ENCODE peak calls at places on chromosomes 5 and 9, in nine cellular contexts. H is globus pallidus; F is bronchial epithelial cell; Q is HS-5; X is Panc1; J is EL; L is activated CD8-positive, alpha-beta T cell treated with anti-CD3 and anti-CD28 coated beads, Interleukin-2, amount 10 ng/mL, durations not matched to agents 7 days and 5 days; E is NCI-H1105; W is activated T-helper 1 cell treated with anti-CD3 and anti-CD28 coated beads, Interleukin-2, amount 50 U/mL, for 16 hours. U is an unnamed sample.

GRCh38 chr5:170411100-170411499 is 21.9 kb upstream of the KCNMB1 start:
- DNase-seq in H (no peak), F (no peak), Q (no peak), X (no peak), J (no peak), L (no peak), E (no peak), W (no peak), U (no peak)

GRCh38 chr9:80954521-80954920 is 734.8 kb downstream of the TLE1 start:
- DNase-seq in H (no peak), F (no peak), Q (no peak), X (no peak), J (no peak), L (no peak), E (no peak), W (no peak), U (peak; percentile 64)

GRCh38 chr5:132427285-132428146 is 58.0 kb downstream of the SLC22A5 start:
- DNase-seq in H (no peak), F (no peak), Q (no peak), X (no peak), J (no peak), L (peak; percentile 80), E (no peak), W (no peak), U (peak; percentile 47)

GRCh38 chr9:117487555-117488175 is 72.8 kb upstream of the ASTN2 start:
- DNase-seq in H (peak; percentile 86), F (peak; percentile 58), Q (no peak), X (peak; percentile 39), J (peak; percentile 72), L (peak; percentile 57), E (peak; percentile 88), W (no peak), U (peak; percentile 57)

GRCh38 chr5:132771559-132771998 is 5.5 kb downstream of the SEPTIN8 start:
- DNase-seq in H (no peak), F (no peak), Q (no peak), X (no peak), J (peak; percentile 89), L (no peak), E (no peak), W (no peak), U (peak; percentile 51)

GRCh38 chr5:130528474-130528873 is 624.2 kb downstream of the CHSY3 start:
- DNase-seq in H (no peak), F (peak; percentile 95), Q (no peak), X (no peak), J (peak; percentile 46), L (no peak), E (no peak), W (no peak), U (peak; percentile 70)

GRCh38 chr5:167916706-167917105 is 374.7 kb upstream of the WWC1 start:
- DNase-seq in H (peak; percentile 7), F (no peak), Q (no peak), X (no peak), J (peak; percentile 11), L (no peak), E (no peak), W (no peak), U (peak; percentile 86)

GRCh38 chr5:34656700-34657549 is 797 bp downstream of the RAI14 start:
- DNase-seq in H (peak; percentile 26), F (no peak), Q (no peak), X (no peak), J (peak; percentile 33), L (no peak), E (no peak), W (no peak), U (peak; percentile 51)

GRCh38 chr5:144191998-144192397 is 21.3 kb downstream of the KCTD16 start:
- DNase-seq in H (peak; percentile 39), F (peak; percentile 85), Q (no peak), X (no peak), J (peak; percentile 78), L (peak; percentile 67), E (no peak), W (no peak), U (peak; percentile 88)

GRCh38 chr5:42992035-42992570 is 48.0 kb downstream of the ANXA2R start:
- DNase-seq in H (peak; percentile 41), F (peak; percentile 53), Q (peak; percentile 61), X (no peak), J (peak; percentile 70), L (peak; percentile 89), E (peak; percentile 68), W (peak; percentile 61), U (peak; percentile 91)

GRCh38 chr9:111622626-111623025 is 8.5 kb upstream of the DNAJC25 start:
- DNase-seq in H (no peak), F (peak; percentile 79), Q (peak; percentile 80), X (no peak), J (peak; percentile 89), L (no peak), E (no peak), W (no peak), U (peak; percentile 92)

GRCh38 chr5:17411436-17411835 is 86.6 kb upstream of the TAF11L2 start:
- DNase-seq in H (no peak), F (peak; percentile 90), Q (peak; percentile 67), X (no peak), J (no peak), L (no peak), E (no peak), W (no peak), U (no peak)

GRCh38 chr5:32443541-32444190 is 874 bp downstream of the ZFR start:
- DNase-seq in H (peak; percentile 47), F (peak; percentile 43), Q (peak; percentile 42), X (no peak), J (peak; percentile 63), L (peak; percentile 53), E (peak; percentile 29), W (no peak), U (peak; percentile 63)

GRCh38 chr5:66333192-66333591 is 189.1 kb downstream of the SREK1 start:
- DNase-seq in H (no peak), F (no peak), Q (no peak), X (no peak), J (no peak), L (no peak), E (no peak), W (no peak), U (no peak)

GRCh38 chr9:15142903-15143534 is 164.0 kb downstream of the TTC39B start:
- DNase-seq in H (peak; percentile 31), F (peak; percentile 63), Q (peak; percentile 33), X (no peak), J (peak; percentile 45), L (peak; percentile 29), E (no peak), W (no peak), U (peak; percentile 57)

GRCh38 chr5:38011641-38012188 is 171.9 kb upstream of the GDNF start:
- DNase-seq in H (no peak), F (no peak), Q (no peak), X (no peak), J (no peak), L (no peak), E (no peak), W (no peak), U (no peak)

GRCh38 chr9:124513374-124513994 is 6.3 kb upstream of the NR5A1 start:
- DNase-seq in H (no peak), F (no peak), Q (no peak), X (no peak), J (peak; percentile 56), L (no peak), E (no peak), W (no peak), U (peak; percentile 73)

GRCh38 chr5:61732376-61732775 is 400.3 kb downstream of the ZSWIM6 start:
- DNase-seq in H (peak; percentile 73), F (no peak), Q (no peak), X (no peak), J (no peak), L (no peak), E (no peak), W (no peak), U (peak; percentile 4)

GRCh38 chr9:92634712-92635605 is 35.0 kb downstream of the IPPK start:
- DNase-seq in H (peak; percentile 62), F (peak; percentile 63), Q (peak; percentile 15), X (peak; percentile 64), J (peak; percentile 69), L (peak; percentile 75), E (peak; percentile 8), W (peak; percentile 30), U (peak; percentile 45)

GRCh38 chr9:111016046-111017026 is 21.9 kb downstream of the LPAR1 start:
- DNase-seq in H (no peak), F (peak; percentile 84), Q (no peak), X (no peak), J (peak; percentile 61), L (no peak), E (no peak), W (no peak), U (no peak)

U was measured in M059J.